ENCODE peak calls at places on chromosomes 2 and 18, in five cellular contexts. One of them, this sample, is unnamed.

GRCh38 chr18:6543330-6543908 is 128.7 kb upstream of the L3MBTL4 start:
- DNase-seq in astrocyte of the spinal cord: peak
- DNase-seq in amygdala: no peak
- DNase-seq in HFFc6: peak
- DNase-seq in sigmoid colon: no peak
- DNase-seq in this sample: peak

GRCh38 chr2:219296142-219296541 is 13.1 kb downstream of the PTPRN start:
- DNase-seq in HFFc6: no peak
- DNase-seq in astrocyte of the spinal cord: no peak
- DNase-seq in amygdala: no peak
- DNase-seq in sigmoid colon: peak
- DNase-seq in this sample: no peak

GRCh38 chr18:55320399-55321255 is 267.4 kb downstream of the TCF4 start:
- DNase-seq in sigmoid colon: no peak
- DNase-seq in HFFc6: no peak
- DNase-seq in amygdala: no peak
- DNase-seq in astrocyte of the spinal cord: peak
- DNase-seq in this sample: peak

GRCh38 chr2:72668647-72669046 is 157.2 kb downstream of the EXOC6B start:
- DNase-seq in amygdala: no peak
- DNase-seq in sigmoid colon: no peak
- DNase-seq in HFFc6: no peak
- DNase-seq in astrocyte of the spinal cord: no peak
- DNase-seq in this sample: no peak

GRCh38 chr2:239927424-239927981 is 97.6 kb downstream of the NDUFA10 start:
- DNase-seq in HFFc6: peak
- DNase-seq in astrocyte of the spinal cord: peak
- DNase-seq in amygdala: peak
- DNase-seq in sigmoid colon: peak
- DNase-seq in this sample: peak

GRCh38 chr2:202690321-202690900 is 55.6 kb downstream of the FAM117B start:
- DNase-seq in amygdala: no peak
- DNase-seq in astrocyte of the spinal cord: no peak
- DNase-seq in HFFc6: no peak
- DNase-seq in sigmoid colon: no peak
- DNase-seq in this sample: no peak

GRCh38 chr2:70920367-70920715 is 15.4 kb upstream of the ATP6V1B1 start:
- DNase-seq in sigmoid colon: peak
- DNase-seq in astrocyte of the spinal cord: no peak
- DNase-seq in HFFc6: no peak
- DNase-seq in amygdala: no peak
- DNase-seq in this sample: no peak

GRCh38 chr2:191760655-191761054 is 82.7 kb downstream of the NABP1 start:
- DNase-seq in HFFc6: no peak
- DNase-seq in amygdala: no peak
- DNase-seq in astrocyte of the spinal cord: no peak
- DNase-seq in sigmoid colon: no peak
- DNase-seq in this sample: no peak